ENCODE peak calls at places on chromosomes 7 and 10, in eight cellular contexts. D is fibroblast of pulmonary artery, W is fibroblast of villous mesenchyme, S is GM23338, T is Peyer's patch, F is tibial artery, M is upper lobe of left lung, Z is neural progenitor cell. J is an unnamed sample.

GRCh38 chr7:52168085-52168484 is 851.5 kb upstream of the COBL start:
- DNase-seq in M (no peak), W (no peak), T (no peak), S (peak; percentile 76), F (no peak), Z (peak; percentile 37), D (no peak), J (no peak)

GRCh38 chr10:79436066-79436849 is 9.2 kb downstream of the ZCCHC24 start:
- DNase-seq in T (no peak), M (no peak), S (no peak), D (no peak), W (no peak), F (no peak), Z (no peak), J (no peak)

GRCh38 chr10:103276251-103276936 is 544 bp upstream of the INA start:
- DNase-seq in F (no peak), M (no peak), W (no peak), D (no peak), T (no peak), Z (peak; percentile 9), S (peak; percentile 30), J (no peak)

GRCh38 chr7:81608748-81609382 is 161.0 kb downstream of the HGF start:
- DNase-seq in Z (no peak), F (no peak), S (no peak), M (no peak), T (no peak), D (peak; percentile 72), W (peak; percentile 73), J (no peak)

GRCh38 chr10:84007482-84007881 is 131.8 kb upstream of the GHITM start:
- DNase-seq in D (no peak), F (no peak), W (no peak), S (no peak), T (no peak), M (no peak), Z (no peak), J (no peak)

GRCh38 chr7:158816995-158817394 is 12.3 kb downstream of the ESYT2 start:
- DNase-seq in Z (no peak), D (no peak), W (no peak), T (no peak), M (no peak), S (no peak), F (no peak), J (no peak)

GRCh38 chr10:119199231-119199992 is 8.0 kb upstream of the GRK5 start:
- DNase-seq in M (no peak), Z (peak; percentile 88), T (peak; percentile 40), F (peak; percentile 54), D (peak; percentile 91), S (peak; percentile 81), W (peak; percentile 90), J (peak; percentile 85)

GRCh38 chr7:140475747-140476333 is 3.5 kb downstream of the MKRN1 start:
- DNase-seq in W (peak; percentile 44), S (peak; percentile 82), Z (peak; percentile 58), T (peak; percentile 51), D (peak; percentile 54), F (no peak), M (no peak), J (peak; percentile 39)

GRCh38 chr7:157150825-157151412 is 12.2 kb downstream of the UBE3C start:
- DNase-seq in F (no peak), Z (peak; percentile 67), W (peak; percentile 59), M (no peak), T (no peak), D (peak; percentile 28), S (peak; percentile 56), J (peak; percentile 77)

GRCh38 chr10:96673318-96674099 is 46.8 kb downstream of the PIK3AP1 start:
- DNase-seq in T (peak; percentile 88), S (no peak), M (no peak), F (peak; percentile 55), W (peak; percentile 57), D (peak; percentile 9), Z (peak; percentile 9), J (peak; percentile 79)

GRCh38 chr10:36019749-36020148 is 377.7 kb upstream of the FZD8 start:
- DNase-seq in W (no peak), F (no peak), M (no peak), D (no peak), Z (no peak), T (no peak), S (no peak), J (no peak)

GRCh38 chr7:29921404-29922010 is 68.1 kb downstream of the SCRN1 start:
- DNase-seq in S (peak; percentile 86), M (no peak), W (peak; percentile 61), D (peak; percentile 77), Z (peak; percentile 75), F (no peak), T (peak; percentile 23), J (peak; percentile 70)

GRCh38 chr7:85483205-85483604 is 296.3 kb upstream of the SEMA3D start:
- DNase-seq in Z (no peak), W (peak; percentile 82), F (no peak), D (peak; percentile 55), T (no peak), S (no peak), M (no peak), J (peak; percentile 51)

GRCh38 chr7:22559829-22560489 is 60.0 kb upstream of the STEAP1B start:
- DNase-seq in D (peak; percentile 92), T (peak; percentile 71), W (peak; percentile 87), S (peak; percentile 94), Z (peak; percentile 80), M (no peak), F (peak; percentile 77), J (peak; percentile 87)

GRCh38 chr10:6498771-6499170 is 81.3 kb downstream of the PRKCQ start:
- DNase-seq in D (no peak), F (no peak), M (no peak), Z (no peak), T (peak; percentile 28), S (no peak), W (no peak), J (no peak)

GRCh38 chr7:105664816-105665525 is 83.7 kb upstream of the EFCAB10 start:
- DNase-seq in T (no peak), M (no peak), D (peak; percentile 35), W (no peak), Z (peak; percentile 73), S (peak; percentile 76), F (no peak), J (peak; percentile 72)

GRCh38 chr7:133932591-133932990 is 194.5 kb upstream of the LRGUK start:
- DNase-seq in T (no peak), D (peak; percentile 7), F (no peak), S (peak; percentile 27), M (no peak), W (no peak), Z (no peak), J (no peak)
- H3K4me3 ChIP-seq in T (no peak overlapping the region), D (no peak overlapping the region), F (no peak overlapping the region), S (no peak overlapping the region), M (no peak overlapping the region), W (no peak overlapping the region), Z (no peak overlapping the region), J (no peak overlapping the region)

GRCh38 chr10:101139421-101139911 is 8.4 kb downstream of the TLX1 start:
- DNase-seq in Z (peak; percentile 84), S (peak; percentile 81), W (peak; percentile 15), M (peak; percentile 78), T (no peak), F (no peak), D (peak; percentile 27), J (no peak)
- TF ChIP-seq CTCF in Z (peak; percentile 55), S (peak; percentile 41), W (peak; percentile 36), M (no peak), T (no peak), F (no peak), D (peak; percentile 40), J (peak; percentile 34)

GRCh38 chr10:93066544-93066913 is 5.9 kb downstream of the CYP26C1 start:
- DNase-seq in S (no peak), F (no peak), D (no peak), T (no peak), M (no peak), Z (no peak), W (no peak), J (no peak)

GRCh38 chr10:93065675-93066543 is 5.3 kb downstream of the CYP26C1 start:
- DNase-seq in W (no peak), F (no peak), S (peak; percentile 74), T (no peak), D (no peak), Z (peak; percentile 79), M (peak; percentile 80), J (no peak)

GRCh38 chr10:93063977-93064660 is 3.5 kb downstream of the CYP26C1 start:
- DNase-seq in Z (no peak), D (no peak), F (no peak), S (no peak), W (no peak), T (no peak), M (no peak), J (no peak)

GRCh38 chr10:93063217-93063976 is 2.8 kb downstream of the CYP26C1 start:
- DNase-seq in W (no peak), D (no peak), T (no peak), S (no peak), Z (no peak), M (no peak), F (no peak), J (no peak)

GRCh38 chr10:93064874-93065660 is 4.5 kb downstream of the CYP26C1 start:
- DNase-seq in M (no peak), T (no peak), W (no peak), F (no peak), S (no peak), D (no peak), Z (no peak), J (no peak)
- H3K4me3 ChIP-seq in M (no peak overlapping the region), T (no peak overlapping the region), W (no peak overlapping the region), F (no peak overlapping the region), S (peak overlapping the region; percentile 55), D (no peak overlapping the region), Z (peak overlapping the region; percentile 40), J (no peak overlapping the region)

GRCh38 chr7:55142919-55143600 is 124.2 kb downstream of the EGFR start:
- DNase-seq in F (no peak), T (no peak), S (no peak), W (peak; percentile 55), M (no peak), Z (no peak), D (no peak), J (no peak)

GRCh38 chr7:55145606-55146005 is 126.8 kb downstream of the EGFR start:
- DNase-seq in Z (no peak), S (no peak), M (no peak), W (no peak), T (no peak), D (no peak), F (no peak), J (no peak)

GRCh38 chr7:55147101-55147500 is 128.3 kb downstream of the EGFR start:
- DNase-seq in S (no peak), Z (no peak), W (no peak), T (no peak), D (no peak), M (no peak), F (no peak), J (no peak)

GRCh38 chr7:55144955-55145342 is 126.1 kb downstream of the EGFR start:
- DNase-seq in D (no peak), F (no peak), S (no peak), W (no peak), M (peak; percentile 22), Z (peak; percentile 15), T (no peak), J (no peak)

DNA sequence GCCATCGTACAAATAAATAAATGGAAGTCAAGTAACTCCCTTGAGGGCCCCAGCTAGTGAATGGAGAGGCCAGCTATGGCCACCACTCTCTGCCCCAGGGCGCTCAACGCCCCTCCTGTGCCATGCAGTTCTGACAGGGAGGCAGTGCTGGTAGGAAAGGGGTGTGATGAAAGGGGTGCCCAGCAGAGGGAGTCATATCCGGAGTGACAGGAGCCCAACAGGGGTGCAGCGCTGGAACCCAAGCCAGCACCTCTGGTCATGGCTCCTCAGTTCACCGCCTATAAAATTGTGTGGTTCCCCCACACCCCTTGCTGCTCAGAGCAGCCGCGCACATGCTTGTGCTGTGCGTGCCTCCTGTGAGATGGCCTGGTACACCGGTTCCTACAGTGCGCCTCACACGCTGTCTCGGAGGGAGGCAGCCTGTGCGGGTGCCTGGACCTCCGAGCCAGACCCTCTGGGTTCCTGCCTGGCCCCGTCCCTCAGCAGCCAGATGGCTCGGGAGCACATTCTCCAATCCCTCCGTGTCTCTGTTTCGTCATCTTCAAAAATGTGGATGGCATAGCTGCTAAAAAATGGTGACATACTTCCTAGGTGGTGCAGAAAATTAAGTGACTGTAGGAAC is 125.6 kb downstream of the EGFR start:
- DNase-seq in M (peak; percentile 59), T (no peak), W (no peak), S (peak; percentile 73), Z (peak; percentile 35), D (no peak), F (no peak), J (no peak)
- TF ChIP-seq CTCF in M (no peak), T (peak; percentile 33), W (peak; percentile 44), S (peak; percentile 50), Z (peak; percentile 51), D (peak; percentile 19), F (no peak), J (peak; percentile 25)